ENCODE peak calls at places on chromosomes 13 and 19, in six cellular contexts. D is neural crest cell; A is lower leg skin; Y is activated CD8-positive, alpha-beta T cell treated with anti-CD3 and anti-CD28 coated beads for 36 hours; E is HepG2; K is heart right ventricle. Q is an unnamed sample.

GRCh38 chr13:51560336-51560735 is 23.9 kb upstream of the WDFY2 start:
- DNase-seq in A (no peak), E (no peak), K (no peak), Y (no peak), D (no peak), Q (no peak)

GRCh38 chr13:18947376-18947977 is 234.1 kb downstream of the TUBA3C start:
- DNase-seq in A (peak; percentile 68), D (no peak), Y (no peak), K (no peak), E (no peak), Q (no peak)

GRCh38 chr13:51048166-51048461 is 63.0 kb downstream of the C13orf42 start:
- DNase-seq in K (no peak), A (no peak), Y (no peak), E (no peak), D (no peak), Q (no peak)

GRCh38 chr13:35599385-35599784 is 122.9 kb upstream of the MAB21L1 start:
- DNase-seq in A (no peak), E (no peak), D (no peak), K (no peak), Y (no peak), Q (no peak)

GRCh38 chr19:13505761-13506549 is at the start of gene CACNA1A:
- DNase-seq in D (peak; percentile 23), K (no peak), E (no peak), Y (peak; percentile 22), A (no peak), Q (peak; percentile 46)

GRCh38 chr13:63855457-63856118 is 2439.9 kb upstream of the PCDH20 start:
- DNase-seq in Y (no peak), A (no peak), K (no peak), E (peak; percentile 53), D (no peak), Q (no peak)

GRCh38 chr13:107851670-107852460 is 363.5 kb downstream of the LIG4 start:
- DNase-seq in E (no peak), Y (no peak), A (no peak), K (no peak), D (no peak), Q (no peak)

GRCh38 chr19:40799558-40800338 is 757 bp downstream of the EGLN2 start:
- DNase-seq in D (peak; percentile 33), K (peak; percentile 80), E (no peak), Y (peak; percentile 60), A (peak; percentile 92), Q (no peak)

GRCh38 chr13:30165791-30166190 is 141.6 kb downstream of the KATNAL1 start:
- DNase-seq in E (no peak), K (no peak), A (no peak), D (no peak), Y (no peak), Q (no peak)
- TF ChIP-seq CTCF in E (peak; percentile 7), K (no peak), A (no peak), D (no peak), Y (no peak), Q (no peak)

GRCh38 chr19:4358709-4359626 is 15.6 kb downstream of the MPND start:
- DNase-seq in D (no peak), A (no peak), K (no peak), Y (no peak), E (no peak), Q (no peak)
- TF ChIP-seq CTCF in D (no peak), A (no peak), K (no peak), Y (no peak), E (no peak), Q (no peak)

DNA sequence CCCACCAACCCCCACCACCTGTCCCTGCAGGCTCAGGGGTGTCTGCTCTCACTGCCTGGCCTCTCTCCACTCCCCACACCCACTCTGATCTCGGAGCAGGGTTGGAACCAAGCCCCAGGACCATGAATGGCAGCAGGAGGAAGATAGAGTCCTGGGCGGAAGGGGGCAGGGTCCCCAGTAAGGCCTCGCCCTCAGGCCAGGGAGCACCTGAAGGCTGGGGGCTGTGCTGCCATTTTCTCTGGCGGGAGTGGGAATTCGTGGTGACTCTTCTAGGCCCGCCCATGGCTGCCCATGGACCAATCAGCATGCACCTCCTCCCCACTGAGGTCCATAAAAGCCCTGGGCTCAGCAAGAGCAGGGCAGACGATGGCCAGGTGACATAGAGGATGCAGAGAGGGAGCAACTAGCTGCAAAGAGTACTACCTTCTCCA is 25.0 kb downstream of the KBTBD6 start:
- DNase-seq in A (no peak), K (no peak), E (peak; percentile 81), Y (no peak), D (no peak), Q (peak; percentile 93)
- TF ChIP-seq CTCF in A (no peak), K (no peak), E (peak; percentile 3), Y (no peak), D (no peak), Q (no peak)

DNA sequence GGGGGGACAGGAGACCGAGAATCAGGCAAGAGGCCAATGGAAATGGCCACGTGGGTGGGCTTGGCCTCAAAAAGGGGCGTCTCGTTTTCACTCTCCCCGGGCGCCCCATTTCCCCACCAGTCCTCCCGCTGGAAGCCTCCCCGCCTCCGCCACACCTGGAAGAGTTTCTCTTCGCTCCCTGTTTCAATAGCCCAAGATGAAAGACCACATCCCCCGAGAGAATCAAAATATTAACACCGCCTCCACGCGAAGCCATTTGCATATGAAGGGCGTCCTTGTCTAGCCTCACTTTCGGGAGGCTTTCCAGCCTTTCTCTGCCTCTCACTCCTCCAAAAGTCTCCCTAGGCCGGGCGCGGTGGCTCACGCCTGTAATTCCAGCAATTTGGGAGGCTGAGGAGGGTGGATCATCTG is 691 bp upstream of the OLFM2 start:
- DNase-seq in K (no peak), Y (no peak), E (no peak), A (no peak), D (no peak), Q (peak; percentile 73)
- TF ChIP-seq CTCF in K (no peak), Y (no peak), E (no peak), A (no peak), D (no peak), Q (no peak)

DNA sequence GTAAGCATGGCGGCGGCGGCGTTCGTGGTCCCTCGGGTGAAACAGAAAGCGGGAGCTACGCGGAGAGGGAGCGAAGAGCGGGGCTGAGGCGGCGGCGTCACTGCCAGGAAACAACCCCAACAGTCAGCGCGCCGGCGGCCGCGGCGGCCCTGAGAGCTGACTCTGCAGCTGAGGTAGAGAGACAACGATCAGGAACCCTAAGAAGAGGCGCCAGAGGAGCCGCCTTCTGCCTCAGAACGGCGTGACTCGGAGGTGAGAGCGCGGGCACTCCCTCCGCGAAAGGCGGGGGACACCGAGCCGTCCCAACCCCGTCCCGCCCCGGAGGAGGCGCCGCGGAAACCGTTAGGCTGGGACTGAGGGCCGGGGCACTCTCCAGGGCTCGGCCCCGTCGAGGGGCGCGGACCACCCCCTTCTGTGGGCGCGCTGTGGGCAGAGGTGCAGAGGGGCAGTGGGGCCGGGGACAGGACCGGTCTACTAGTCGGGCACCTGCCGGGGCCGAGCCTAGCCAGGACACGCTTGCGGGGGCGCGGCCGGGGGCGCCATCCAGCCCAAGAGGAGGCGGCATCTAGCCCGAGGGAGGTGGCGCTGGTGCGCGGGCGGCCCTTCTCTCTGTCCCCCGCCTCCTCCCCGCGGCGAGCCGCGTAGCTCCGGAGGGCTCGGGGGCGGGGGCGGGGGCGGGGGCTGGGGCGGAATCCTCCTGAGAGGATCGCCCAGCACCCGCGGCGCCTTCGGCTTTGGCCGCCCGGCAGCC is 389 bp downstream of the FNDC3A start:
- DNase-seq in E (peak; percentile 67), A (peak; percentile 95), Y (peak; percentile 92), K (peak; percentile 81), D (peak; percentile 68), Q (peak; percentile 81)
- TF ChIP-seq CTCF in E (peak; percentile 56), A (no peak), Y (no peak), K (peak; percentile 13), D (no peak), Q (peak; percentile 18)

Q was measured in H9.